ENCODE peak calls at places on chromosomes 11 and 22, in eight cellular contexts. One of them, this sample, is unnamed. For H3K4me1, the result is how much of the 10 kb centered on the place peaks cover.

GRCh38 chr11:65524747-65525658 is at the start of gene SCYL1:
- DNase-seq in sigmoid colon: peak
- DNase-seq in SK-N-SH: peak
- DNase-seq in astrocyte: peak
- DNase-seq in heart right ventricle: peak
- DNase-seq in colonic mucosa: peak
- DNase-seq in tibial nerve: peak
- DNase-seq in body of pancreas: peak
- DNase-seq in this sample: no peak

GRCh38 chr11:30631148-30631547 is 45.0 kb upstream of the MPPED2 start:
- DNase-seq in SK-N-SH: no peak
- DNase-seq in tibial nerve: no peak
- DNase-seq in astrocyte: no peak
- DNase-seq in body of pancreas: no peak
- DNase-seq in heart right ventricle: no peak
- DNase-seq in sigmoid colon: no peak
- DNase-seq in colonic mucosa: no peak
- DNase-seq in this sample: no peak

GRCh38 chr11:43577566-43578264 is 102.8 kb upstream of the HSD17B12 start:
- DNase-seq in heart right ventricle: no peak
- DNase-seq in colonic mucosa: no peak
- DNase-seq in body of pancreas: no peak
- DNase-seq in astrocyte: no peak
- DNase-seq in tibial nerve: no peak
- DNase-seq in SK-N-SH: no peak
- DNase-seq in sigmoid colon: no peak
- DNase-seq in this sample: no peak

GRCh38 chr11:92978226-92979111 is 9.0 kb downstream of the MTNR1B start:
- DNase-seq in tibial nerve: no peak
- DNase-seq in colonic mucosa: no peak
- DNase-seq in body of pancreas: no peak
- DNase-seq in astrocyte: no peak
- DNase-seq in sigmoid colon: no peak
- DNase-seq in SK-N-SH: peak
- DNase-seq in heart right ventricle: peak
- DNase-seq in this sample: no peak

GRCh38 chr11:15577519-15577918 is 462.8 kb downstream of the INSC start:
- DNase-seq in sigmoid colon: no peak
- DNase-seq in SK-N-SH: no peak
- DNase-seq in tibial nerve: no peak
- DNase-seq in body of pancreas: no peak
- DNase-seq in astrocyte: no peak
- DNase-seq in colonic mucosa: no peak
- DNase-seq in heart right ventricle: no peak
- DNase-seq in this sample: no peak

GRCh38 chr11:119422505-119423416 is at the start of gene THY1:
- DNase-seq in body of pancreas: no peak
- DNase-seq in astrocyte: peak
- DNase-seq in tibial nerve: no peak
- DNase-seq in heart right ventricle: no peak
- DNase-seq in SK-N-SH: peak
- DNase-seq in colonic mucosa: no peak
- DNase-seq in sigmoid colon: no peak
- DNase-seq in this sample: no peak

GRCh38 chr22:18968011-18968749 is 32.1 kb upstream of the PRODH start:
- DNase-seq in astrocyte: no peak
- DNase-seq in heart right ventricle: peak
- DNase-seq in tibial nerve: no peak
- DNase-seq in body of pancreas: peak
- DNase-seq in SK-N-SH: no peak
- DNase-seq in sigmoid colon: no peak
- DNase-seq in colonic mucosa: no peak
- DNase-seq in this sample: no peak

GRCh38 chr11:86162257-86162656 is 82.3 kb upstream of the EED start:
- DNase-seq in sigmoid colon: peak
- DNase-seq in body of pancreas: peak
- DNase-seq in heart right ventricle: no peak
- DNase-seq in SK-N-SH: no peak
- DNase-seq in tibial nerve: peak
- DNase-seq in astrocyte: peak
- DNase-seq in colonic mucosa: no peak
- DNase-seq in this sample: no peak

GRCh38 chr22:46369716-46370583 is 34.4 kb downstream of the TRMU start:
- DNase-seq in tibial nerve: no peak
- DNase-seq in heart right ventricle: peak
- DNase-seq in sigmoid colon: no peak
- DNase-seq in SK-N-SH: no peak
- DNase-seq in body of pancreas: no peak
- DNase-seq in astrocyte: no peak
- DNase-seq in colonic mucosa: no peak
- DNase-seq in this sample: no peak

GRCh38 chr11:35983965-35984364 is 40.1 kb downstream of the LDLRAD3 start:
- DNase-seq in colonic mucosa: no peak
- DNase-seq in tibial nerve: no peak
- DNase-seq in sigmoid colon: no peak
- DNase-seq in body of pancreas: no peak
- DNase-seq in SK-N-SH: no peak
- DNase-seq in astrocyte: no peak
- DNase-seq in heart right ventricle: no peak
- DNase-seq in this sample: no peak

GRCh38 chr11:123523539-123523938 is 93.5 kb downstream of the GRAMD1B start:
- DNase-seq in tibial nerve: no peak
- DNase-seq in heart right ventricle: no peak
- DNase-seq in astrocyte: no peak
- DNase-seq in colonic mucosa: no peak
- DNase-seq in body of pancreas: no peak
- DNase-seq in SK-N-SH: no peak
- DNase-seq in sigmoid colon: no peak
- DNase-seq in this sample: no peak

GRCh38 chr11:118219696-118220095 is 5.1 kb downstream of the JAML start:
- DNase-seq in tibial nerve: no peak
- DNase-seq in SK-N-SH: no peak
- DNase-seq in astrocyte: no peak
- DNase-seq in body of pancreas: no peak
- DNase-seq in colonic mucosa: no peak
- DNase-seq in heart right ventricle: no peak
- DNase-seq in sigmoid colon: no peak
- DNase-seq in this sample: no peak

GRCh38 chr11:47154738-47155570 is 21.7 kb downstream of the ARFGAP2 start:
- DNase-seq in colonic mucosa: no peak
- DNase-seq in SK-N-SH: no peak
- DNase-seq in tibial nerve: no peak
- DNase-seq in heart right ventricle: no peak
- DNase-seq in body of pancreas: no peak
- DNase-seq in astrocyte: no peak
- DNase-seq in sigmoid colon: no peak
- DNase-seq in this sample: no peak

GRCh38 chr11:111301840-111302113 is 3.4 kb downstream of the POU2AF3 start:
- DNase-seq in heart right ventricle: no peak
- DNase-seq in sigmoid colon: no peak
- DNase-seq in astrocyte: no peak
- DNase-seq in colonic mucosa: no peak
- DNase-seq in tibial nerve: no peak
- DNase-seq in body of pancreas: no peak
- DNase-seq in SK-N-SH: no peak
- DNase-seq in this sample: no peak

GRCh38 chr22:47329727-47330653 is 567.5 kb downstream of the TBC1D22A start:
- DNase-seq in sigmoid colon: no peak
- DNase-seq in astrocyte: no peak
- DNase-seq in SK-N-SH: no peak
- DNase-seq in heart right ventricle: no peak
- DNase-seq in tibial nerve: no peak
- DNase-seq in body of pancreas: no peak
- DNase-seq in colonic mucosa: no peak
- DNase-seq in this sample: no peak

GRCh38 chr11:16883179-16883578 is 131.0 kb downstream of the PLEKHA7 start:
- DNase-seq in tibial nerve: no peak
- DNase-seq in sigmoid colon: no peak
- DNase-seq in colonic mucosa: peak
- DNase-seq in heart right ventricle: peak
- DNase-seq in body of pancreas: peak
- DNase-seq in SK-N-SH: no peak
- DNase-seq in astrocyte: no peak
- DNase-seq in this sample: no peak

GRCh38 chr11:75582935-75583709 is 21.1 kb downstream of the SERPINH1 start:
- DNase-seq in astrocyte: peak
- DNase-seq in heart right ventricle: peak
- DNase-seq in colonic mucosa: peak
- DNase-seq in body of pancreas: peak
- DNase-seq in sigmoid colon: peak
- DNase-seq in SK-N-SH: peak
- DNase-seq in tibial nerve: peak
- DNase-seq in this sample: no peak
- TF ChIP-seq CTCF in astrocyte: no peak
- TF ChIP-seq CTCF in heart right ventricle: peak
- TF ChIP-seq CTCF in colonic mucosa: no peak
- TF ChIP-seq CTCF in body of pancreas: peak
- TF ChIP-seq CTCF in sigmoid colon: peak
- TF ChIP-seq CTCF in SK-N-SH: peak
- TF ChIP-seq CTCF in tibial nerve: peak
- TF ChIP-seq CTCF in this sample: peak

GRCh38 chr11:68314203-68314885 is 2.0 kb downstream of the LRP5 start:
- DNase-seq in sigmoid colon: no peak
- DNase-seq in astrocyte: no peak
- DNase-seq in SK-N-SH: peak
- DNase-seq in tibial nerve: no peak
- DNase-seq in body of pancreas: peak
- DNase-seq in colonic mucosa: no peak
- DNase-seq in heart right ventricle: no peak
- DNase-seq in this sample: no peak
- H3K4me3 ChIP-seq in sigmoid colon: peak
- H3K4me3 ChIP-seq in astrocyte: peak
- H3K4me3 ChIP-seq in SK-N-SH: peak
- H3K4me3 ChIP-seq in tibial nerve: peak
- H3K4me3 ChIP-seq in body of pancreas: no peak
- H3K4me3 ChIP-seq in colonic mucosa: peak
- H3K4me3 ChIP-seq in heart right ventricle: peak
- H3K4me3 ChIP-seq in this sample: peak

GRCh38 chr11:64240467-64241174 is at the start of gene FKBP2:
- DNase-seq in SK-N-SH: peak
- DNase-seq in body of pancreas: peak
- DNase-seq in heart right ventricle: peak
- DNase-seq in tibial nerve: peak
- DNase-seq in astrocyte: peak
- DNase-seq in colonic mucosa: peak
- DNase-seq in sigmoid colon: peak
- DNase-seq in this sample: peak

GRCh38 chr11:64241430-64242153 is 697 bp downstream of the FKBP2 start:
- DNase-seq in heart right ventricle: peak
- DNase-seq in SK-N-SH: peak
- DNase-seq in astrocyte: peak
- DNase-seq in tibial nerve: peak
- DNase-seq in colonic mucosa: peak
- DNase-seq in sigmoid colon: peak
- DNase-seq in body of pancreas: peak
- DNase-seq in this sample: peak

GRCh38 chr11:64241175-64241429 is 207 bp downstream of the FKBP2 start:
- DNase-seq in heart right ventricle: no peak
- DNase-seq in sigmoid colon: no peak
- DNase-seq in body of pancreas: no peak
- DNase-seq in tibial nerve: no peak
- DNase-seq in astrocyte: no peak
- DNase-seq in SK-N-SH: no peak
- DNase-seq in colonic mucosa: no peak
- DNase-seq in this sample: no peak

GRCh38 chr11:64238999-64239398 is 1.9 kb upstream of the FKBP2 start:
- DNase-seq in heart right ventricle: no peak
- DNase-seq in sigmoid colon: no peak
- DNase-seq in SK-N-SH: no peak
- DNase-seq in tibial nerve: no peak
- DNase-seq in colonic mucosa: no peak
- DNase-seq in astrocyte: no peak
- DNase-seq in body of pancreas: peak
- DNase-seq in this sample: no peak

GRCh38 chr11:64239662-64240466 is 1.0 kb upstream of the FKBP2 start:
- DNase-seq in sigmoid colon: no peak
- DNase-seq in tibial nerve: no peak
- DNase-seq in heart right ventricle: no peak
- DNase-seq in astrocyte: no peak
- DNase-seq in colonic mucosa: no peak
- DNase-seq in body of pancreas: peak
- DNase-seq in SK-N-SH: no peak
- DNase-seq in this sample: no peak
- H3K4me1 ChIP-seq in sigmoid colon: under half
- H3K4me1 ChIP-seq in tibial nerve: under half
- H3K4me1 ChIP-seq in heart right ventricle: under half
- H3K4me1 ChIP-seq in astrocyte: under half
- H3K4me1 ChIP-seq in colonic mucosa: under half
- H3K4me1 ChIP-seq in body of pancreas: half or more
- H3K4me1 ChIP-seq in SK-N-SH: under half
- H3K4me1 ChIP-seq in this sample: under half

GRCh38 chr11:1827095-1827797 is 7.5 kb upstream of the SYT8 start:
- DNase-seq in body of pancreas: peak
- DNase-seq in colonic mucosa: peak
- DNase-seq in heart right ventricle: peak
- DNase-seq in astrocyte: peak
- DNase-seq in tibial nerve: peak
- DNase-seq in sigmoid colon: peak
- DNase-seq in SK-N-SH: peak
- DNase-seq in this sample: peak

GRCh38 chr11:1825039-1825740 is 9.6 kb upstream of the SYT8 start:
- DNase-seq in astrocyte: no peak
- DNase-seq in heart right ventricle: no peak
- DNase-seq in sigmoid colon: no peak
- DNase-seq in colonic mucosa: peak
- DNase-seq in body of pancreas: peak
- DNase-seq in SK-N-SH: no peak
- DNase-seq in tibial nerve: no peak
- DNase-seq in this sample: no peak

GRCh38 chr11:1827931-1828330 is 6.9 kb upstream of the SYT8 start:
- DNase-seq in tibial nerve: no peak
- DNase-seq in SK-N-SH: no peak
- DNase-seq in body of pancreas: no peak
- DNase-seq in astrocyte: no peak
- DNase-seq in colonic mucosa: no peak
- DNase-seq in sigmoid colon: no peak
- DNase-seq in heart right ventricle: no peak
- DNase-seq in this sample: no peak

GRCh38 chr11:1825785-1826451 is 8.9 kb upstream of the SYT8 start:
- DNase-seq in body of pancreas: no peak
- DNase-seq in colonic mucosa: no peak
- DNase-seq in heart right ventricle: peak
- DNase-seq in tibial nerve: no peak
- DNase-seq in SK-N-SH: no peak
- DNase-seq in sigmoid colon: no peak
- DNase-seq in astrocyte: no peak
- DNase-seq in this sample: no peak

DNA sequence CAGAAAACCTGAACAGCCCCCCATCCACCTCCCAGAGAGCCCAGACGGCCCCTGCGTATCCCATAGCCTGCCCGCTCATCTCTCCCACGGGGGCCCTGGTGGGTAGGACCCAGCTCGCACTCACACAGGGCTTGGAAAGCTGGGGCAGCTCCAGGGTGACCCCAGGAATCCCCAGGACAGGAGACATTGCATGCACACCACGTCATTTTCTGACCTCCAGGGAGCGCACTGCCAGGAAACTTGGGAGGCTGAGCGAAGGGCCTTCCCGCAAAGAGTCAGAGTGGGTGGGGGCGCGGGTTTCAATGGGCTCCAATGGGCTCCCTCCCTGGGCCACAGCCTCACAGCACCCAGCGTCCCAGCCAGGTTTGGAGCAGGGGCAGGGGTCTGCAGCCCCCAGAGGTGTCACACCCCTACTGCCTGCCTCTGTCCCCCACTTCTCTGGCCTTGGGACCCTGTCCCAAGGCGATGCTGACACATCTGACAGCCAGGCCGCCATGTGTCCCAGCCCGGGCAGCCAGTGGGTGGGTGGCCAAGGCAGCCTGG is 8.2 kb upstream of the SYT8 start:
- DNase-seq in SK-N-SH: peak
- DNase-seq in tibial nerve: no peak
- DNase-seq in colonic mucosa: peak
- DNase-seq in body of pancreas: peak
- DNase-seq in astrocyte: peak
- DNase-seq in heart right ventricle: peak
- DNase-seq in sigmoid colon: peak
- DNase-seq in this sample: peak
- TF ChIP-seq CTCF in SK-N-SH: peak
- TF ChIP-seq CTCF in tibial nerve: no peak
- TF ChIP-seq CTCF in colonic mucosa: no peak
- TF ChIP-seq CTCF in body of pancreas: no peak
- TF ChIP-seq CTCF in astrocyte: peak
- TF ChIP-seq CTCF in heart right ventricle: no peak
- TF ChIP-seq CTCF in sigmoid colon: no peak
- TF ChIP-seq CTCF in this sample: no peak

This sample was measured in thoracic aorta.